ENCODE peak calls at places on chromosomes 3 and 15, in ten cellular contexts. Y is aorta; S is fibroblast of pulmonary artery; H is HCEC 1CT; K is MCF 10A; B is activated CD8-positive, alpha-beta memory T cell treated with anti-CD3 and anti-CD28 coated beads for 48 hours; U is HuH-7; T is fibroblast of the conjunctiva; E is hypothalamus; X is fibroblast of villous mesenchyme. I is an unnamed sample.

GRCh38 chr3:182575941-182576340 is 217.4 kb upstream of the ATP11B start:
- DNase-seq in Y (no peak), U (no peak), T (no peak), X (no peak), K (no peak), S (no peak), E (no peak), B (no peak), H (no peak), I (no peak)

GRCh38 chr3:4994144-4994730 is 15.0 kb downstream of the BHLHE40 start:
- DNase-seq in K (peak; percentile 82), B (no peak), E (no peak), S (peak; percentile 40), T (no peak), X (peak; percentile 52), U (no peak), Y (no peak), H (peak; percentile 80), I (no peak)

GRCh38 chr15:78077053-78077859 is at the start of gene TBC1D2B:
- DNase-seq in S (peak; percentile 60), K (peak; percentile 41), H (peak; percentile 43), B (peak; percentile 47), U (peak; percentile 73), X (peak; percentile 63), E (no peak), Y (peak; percentile 80), T (no peak), I (peak; percentile 70)

GRCh38 chr3:62718515-62719320 is 156.5 kb downstream of the CADPS start:
- DNase-seq in U (no peak), Y (no peak), B (no peak), X (no peak), K (peak; percentile 64), S (no peak), E (no peak), H (peak; percentile 17), T (no peak), I (no peak)

GRCh38 chr3:140717915-140718314 is 40.1 kb downstream of the TRIM42 start:
- DNase-seq in X (no peak), S (no peak), Y (no peak), E (no peak), T (peak; percentile 36), U (no peak), K (no peak), B (no peak), H (no peak), I (no peak)

GRCh38 chr15:78551902-78552301 is 11.7 kb downstream of the PSMA4 start:
- DNase-seq in B (no peak), E (no peak), K (no peak), S (no peak), X (no peak), Y (no peak), T (no peak), U (no peak), H (no peak), I (no peak)

GRCh38 chr3:113614402-113614801 is 82.0 kb downstream of the USF3 start:
- DNase-seq in B (no peak), E (no peak), K (no peak), X (no peak), H (no peak), Y (no peak), U (no peak), S (peak; percentile 5), T (no peak), I (no peak)

GRCh38 chr3:32220006-32220405 is 18.5 kb upstream of the CMTM8 start:
- DNase-seq in E (no peak), Y (no peak), U (no peak), B (no peak), K (no peak), H (no peak), X (peak; percentile 60), T (no peak), S (no peak), I (no peak)

GRCh38 chr3:145411605-145412004 is 749.4 kb downstream of the PLOD2 start:
- DNase-seq in E (no peak), Y (no peak), B (no peak), U (no peak), X (no peak), T (no peak), H (no peak), S (no peak), K (no peak), I (no peak)

GRCh38 chr3:100354850-100355249 is 20.3 kb downstream of the NIT2 start:
- DNase-seq in T (no peak), U (no peak), B (no peak), S (peak; percentile 16), X (peak; percentile 18), K (no peak), Y (no peak), E (no peak), H (no peak), I (no peak)

GRCh38 chr3:134326760-134327593 is 47.3 kb downstream of the AMOTL2 start:
- DNase-seq in S (peak; percentile 99), U (peak; percentile 67), E (no peak), T (peak; percentile 96), H (peak; percentile 96), K (peak; percentile 96), X (peak; percentile 96), Y (no peak), B (no peak), I (no peak)

GRCh38 chr3:49593046-49593445 is 38.8 kb downstream of the BSN start:
- DNase-seq in X (no peak), K (no peak), Y (no peak), S (no peak), B (no peak), E (no peak), T (no peak), H (peak; percentile 25), U (no peak), I (no peak)